ENCODE peak calls at places on chromosomes 1 and 21, in nine cellular contexts. R, C, A, V, G, K, Q, F and Z are unnamed samples. For H3K27me3, the result is how much of the 10 kb centered on the place peaks cover.

GRCh38 chr1:226912587-226913176 is 27.4 kb upstream of the COQ8A start:
- DNase-seq in R (peak), C (peak), A (peak), V (peak), G (peak), K (peak), Q (peak), F (peak), Z (peak)

GRCh38 chr21:35508389-35508888 is 459.3 kb upstream of the RUNX1 start:
- DNase-seq in R (peak), C (peak), A (peak), V (peak), G (peak), K (no peak), Q (peak), F (peak), Z (peak)

GRCh38 chr1:214503553-214503952 is 47.8 kb downstream of the PTPN14 start:
- DNase-seq in R (no peak), C (no peak), A (no peak), V (no peak), G (peak), K (no peak), Q (no peak), F (no peak), Z (no peak)

GRCh38 chr1:221327954-221328353 is 413.9 kb downstream of the DUSP10 start:
- DNase-seq in R (no peak), C (no peak), A (no peak), V (peak), G (no peak), K (no peak), Q (no peak), F (no peak), Z (no peak)

GRCh38 chr1:115133440-115133839 is 44.1 kb upstream of the TSPAN2 start:
- DNase-seq in R (no peak), C (no peak), A (no peak), V (no peak), G (peak), K (no peak), Q (no peak), F (no peak), Z (no peak)

GRCh38 chr1:67264899-67265298 is 42.8 kb upstream of the IL12RB2 start:
- DNase-seq in R (no peak), C (no peak), A (no peak), V (no peak), G (no peak), K (no peak), Q (no peak), F (no peak), Z (no peak)

GRCh38 chr1:16048573-16049189 is 5.1 kb downstream of the CLCNKB start:
- DNase-seq in R (peak), C (peak), A (peak), V (no peak), G (no peak), K (peak), Q (no peak), F (peak), Z (peak)

GRCh38 chr1:66676616-66677298 is 75.5 kb upstream of the DYNLT5 start:
- DNase-seq in R (no peak), C (no peak), A (no peak), V (no peak), G (no peak), K (no peak), Q (no peak), F (no peak), Z (no peak)

GRCh38 chr21:16530656-16531055 is 800.9 kb downstream of the USP25 start:
- DNase-seq in R (no peak), C (no peak), A (no peak), V (no peak), G (no peak), K (no peak), Q (no peak), F (no peak), Z (no peak)

GRCh38 chr1:219577331-219577730 is 35.6 kb downstream of the ZC3H11B start:
- DNase-seq in R (no peak), C (no peak), A (no peak), V (no peak), G (no peak), K (no peak), Q (no peak), F (no peak), Z (no peak)

GRCh38 chr1:84960371-84960770 is 36.5 kb downstream of the MCOLN2 start:
- DNase-seq in R (no peak), C (no peak), A (no peak), V (no peak), G (peak), K (no peak), Q (no peak), F (no peak), Z (no peak)

GRCh38 chr1:29360768-29361167 is 124.4 kb downstream of the PTPRU start:
- DNase-seq in R (no peak), C (no peak), A (no peak), V (no peak), G (no peak), K (no peak), Q (no peak), F (no peak), Z (no peak)

GRCh38 chr1:150321826-150322166 is 463 bp downstream of the PRPF3 start:
- DNase-seq in R (no peak), C (no peak), A (no peak), V (no peak), G (no peak), K (no peak), Q (no peak), F (no peak), Z (no peak)

GRCh38 chr1:111895017-111895416 is 94.5 kb downstream of the KCND3 start:
- DNase-seq in R (no peak), C (no peak), A (no peak), V (no peak), G (no peak), K (no peak), Q (no peak), F (no peak), Z (no peak)

GRCh38 chr1:152374451-152374850 is 14.6 kb upstream of the FLG2 start:
- DNase-seq in R (no peak), C (no peak), A (peak), V (no peak), G (no peak), K (no peak), Q (no peak), F (peak), Z (no peak)

GRCh38 chr1:22398656-22399420 is 52.8 kb upstream of the ZBTB40 start:
- DNase-seq in R (no peak), C (no peak), A (no peak), V (no peak), G (no peak), K (no peak), Q (no peak), F (no peak), Z (no peak)

GRCh38 chr1:200971955-200972711 is 51.4 kb downstream of the KIF21B start:
- DNase-seq in R (peak), C (peak), A (peak), V (peak), G (peak), K (peak), Q (peak), F (peak), Z (peak)

GRCh38 chr1:214500349-214501055 is 50.9 kb downstream of the PTPN14 start:
- DNase-seq in R (peak), C (no peak), A (no peak), V (no peak), G (no peak), K (no peak), Q (no peak), F (no peak), Z (no peak)

GRCh38 chr1:162922196-162922595 is 61.2 kb upstream of the CCDC190 start:
- DNase-seq in R (no peak), C (no peak), A (no peak), V (no peak), G (peak), K (no peak), Q (no peak), F (no peak), Z (no peak)

GRCh38 chr21:42854246-42855010 is 24.9 kb downstream of the WDR4 start:
- DNase-seq in R (no peak), C (no peak), A (no peak), V (no peak), G (no peak), K (no peak), Q (no peak), F (no peak), Z (no peak)
- H3K27ac ChIP-seq in R (no peak), C (no peak), A (no peak), V (no peak), G (no peak), K (no peak), Q (no peak), F (no peak), Z (peak)

DNA sequence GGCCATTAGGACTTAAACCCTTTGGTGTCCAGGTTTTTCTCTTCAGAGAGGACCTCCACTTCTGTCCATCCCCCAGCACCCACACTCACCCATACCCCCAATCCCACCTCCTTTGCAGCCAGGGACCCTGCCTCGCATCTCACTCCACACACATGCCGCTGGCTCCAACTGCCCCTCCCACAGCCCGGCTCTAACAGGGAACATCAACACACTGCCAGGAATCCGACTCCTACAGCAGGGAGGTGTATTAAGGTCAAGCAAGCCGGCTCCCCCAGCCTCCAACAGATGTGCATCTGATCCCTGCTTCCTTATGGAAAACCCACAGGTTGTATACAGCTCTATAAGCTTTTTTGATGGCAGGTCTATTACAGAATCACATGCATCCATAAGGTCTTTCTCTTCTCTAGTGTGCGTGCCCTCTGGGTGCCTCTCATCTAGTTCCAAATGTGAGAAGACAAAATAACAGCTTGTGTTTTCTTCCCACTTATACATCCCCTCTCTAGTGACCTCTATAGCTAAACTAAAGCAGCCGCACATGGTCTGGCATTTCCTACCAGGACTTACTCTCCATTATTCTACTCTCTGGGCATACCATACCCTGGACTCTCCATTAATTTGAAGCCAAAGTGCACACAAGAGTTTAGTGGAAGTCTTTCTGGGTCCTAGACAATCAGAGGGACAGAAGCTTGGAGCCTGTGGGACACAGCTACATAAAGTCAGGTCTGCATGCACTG is 16.3 kb downstream of the PIK3C2B start:
- DNase-seq in R (no peak), C (no peak), A (no peak), V (no peak), G (no peak), K (no peak), Q (no peak), F (no peak), Z (no peak)
- TF ChIP-seq CTCF in R (peak), C (no peak), A (no peak), V (no peak), G (peak), K (no peak), Q (no peak), F (no peak), Z (no peak)

GRCh38 chr1:9204156-9204720 is 30.3 kb upstream of the H6PD start:
- DNase-seq in R (no peak), C (no peak), A (no peak), V (no peak), G (no peak), K (no peak), Q (no peak), F (no peak), Z (no peak)
- H3K27me3 ChIP-seq in R (half or more), C (half or more), A (under half), V (under half), G (under half), K (half or more), Q (under half), F (under half), Z (half or more)

DNA sequence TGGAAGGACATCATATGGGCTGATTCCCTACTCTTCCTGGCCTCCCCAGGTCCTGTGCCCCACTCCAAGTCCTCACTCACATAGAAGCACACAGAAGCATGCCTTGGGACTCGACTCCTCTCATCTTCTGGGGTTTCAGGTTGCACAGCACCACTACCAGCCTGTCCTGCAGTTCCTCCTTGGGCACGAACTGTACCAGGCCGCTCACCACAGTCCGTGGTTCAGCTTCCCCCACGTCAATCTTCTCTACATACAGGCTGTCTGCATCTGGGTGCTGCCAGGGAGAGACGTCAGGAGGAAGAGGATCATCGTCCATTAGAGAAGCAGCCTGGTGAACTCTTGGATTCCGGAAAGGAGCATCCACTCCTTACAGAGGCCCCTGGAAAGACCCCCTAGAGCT is 37.2 kb downstream of the YARS1 start:
- DNase-seq in R (no peak), C (no peak), A (no peak), V (no peak), G (no peak), K (no peak), Q (no peak), F (no peak), Z (no peak)
- H3K27ac ChIP-seq in R (no peak), C (no peak), A (no peak), V (no peak), G (no peak), K (no peak), Q (no peak), F (no peak), Z (no peak)

GRCh38 chr1:190957565-190957964 is 479.9 kb upstream of the BRINP3 start:
- DNase-seq in R (no peak), C (no peak), A (no peak), V (no peak), G (peak), K (no peak), Q (no peak), F (no peak), Z (no peak)
- TF ChIP-seq CTCF in R (no peak), C (no peak), A (no peak), V (no peak), G (peak), K (no peak), Q (no peak), F (no peak), Z (no peak)